ENCODE peak calls at places on chromosome 15, in nine cellular contexts. N is CD8-positive, alpha-beta memory T cell; V is germinal center; Y is EL; D is RWPE1; I is heart left ventricle; Z is neural crest cell; X is NCI-H1105; H is neural progenitor cell. P is an unnamed sample.

GRCh38 chr15:67125589-67126502 is 60.4 kb downstream of the SMAD3 start:
- DNase-seq in N (no peak), V (no peak), Y (peak), D (peak), I (peak), Z (no peak), X (no peak), H (no peak), P (no peak)

GRCh38 chr15:52100807-52101206 is 11.8 kb downstream of the BCL2L10 start:
- DNase-seq in N (no peak), V (no peak), Y (peak), D (no peak), I (peak), Z (no peak), X (no peak), H (no peak), P (no peak)

GRCh38 chr15:73284073-73284472 is 84.7 kb downstream of the HCN4 start:
- DNase-seq in N (no peak), V (peak), Y (peak), D (peak), I (no peak), Z (no peak), X (peak), H (no peak), P (no peak)

GRCh38 chr15:96887730-96888129 is 557.2 kb downstream of the NR2F2 start:
- DNase-seq in N (no peak), V (no peak), Y (peak), D (peak), I (no peak), Z (no peak), X (no peak), H (no peak), P (no peak)

GRCh38 chr15:88124199-88124598 is 132.3 kb downstream of the NTRK3 start:
- DNase-seq in N (no peak), V (no peak), Y (no peak), D (no peak), I (no peak), Z (no peak), X (no peak), H (no peak), P (no peak)

GRCh38 chr15:51312132-51312531 is 26.3 kb downstream of the CYP19A1 start:
- DNase-seq in N (no peak), V (no peak), Y (no peak), D (no peak), I (no peak), Z (no peak), X (no peak), H (no peak), P (no peak)

GRCh38 chr15:90560229-90560771 is 30.6 kb downstream of the CRTC3 start:
- DNase-seq in N (no peak), V (no peak), Y (peak), D (peak), I (peak), Z (no peak), X (no peak), H (peak), P (no peak)

GRCh38 chr15:88403461-88403860 is 63.7 kb downstream of the MRPL46 start:
- DNase-seq in N (no peak), V (no peak), Y (no peak), D (no peak), I (no peak), Z (no peak), X (no peak), H (no peak), P (no peak)

GRCh38 chr15:71314956-71315537 is 199.8 kb downstream of the THSD4 start:
- DNase-seq in N (no peak), V (no peak), Y (no peak), D (no peak), I (no peak), Z (no peak), X (no peak), H (no peak), P (no peak)

GRCh38 chr15:50864876-50865275 is 43.6 kb upstream of the AP4E1 start:
- DNase-seq in N (no peak), V (no peak), Y (no peak), D (no peak), I (no peak), Z (no peak), X (no peak), H (no peak), P (no peak)

GRCh38 chr15:93253656-93254055 is 164.6 kb upstream of the RGMA start:
- DNase-seq in N (no peak), V (no peak), Y (no peak), D (no peak), I (no peak), Z (no peak), X (no peak), H (peak), P (no peak)

GRCh38 chr15:89171136-89172072 is 50.0 kb downstream of the RLBP1 start:
- DNase-seq in N (no peak), V (peak), Y (peak), D (peak), I (peak), Z (peak), X (no peak), H (peak), P (peak)